ENCODE peak calls at places on chromosomes 5 and 9, in four cellular contexts. N, V, O and K are unnamed samples.

GRCh38 chr9:87327567-87328125 is 170.0 kb upstream of the DAPK1 start:
- DNase-seq in V (no peak), N (no peak), O (no peak), K (peak; percentile 28)

GRCh38 chr5:144104086-144104485 is 66.4 kb downstream of the YIPF5 start:
- DNase-seq in O (no peak), N (no peak), V (no peak), K (no peak)

GRCh38 chr9:14097215-14097614 is 216.7 kb downstream of the NFIB start:
- DNase-seq in N (peak; percentile 27), V (no peak), O (peak; percentile 47), K (no peak)

GRCh38 chr9:129823163-129823933 is 588 bp downstream of the TOR1A start:
- DNase-seq in N (peak; percentile 43), V (peak; percentile 76), O (peak; percentile 27), K (no peak)

GRCh38 chr9:16710888-16711287 is 159.6 kb downstream of the BNC2 start:
- DNase-seq in O (no peak), N (no peak), V (no peak), K (no peak)

GRCh38 chr9:109751253-109751652 is 28.7 kb upstream of the PALM2AKAP2 start:
- DNase-seq in O (peak; percentile 82), N (no peak), V (no peak), K (no peak)

GRCh38 chr5:150507283-150508020 is 479 bp upstream of the NDST1 start:
- DNase-seq in N (no peak), V (no peak), O (no peak), K (no peak)

GRCh38 chr5:175616083-175616482 is 41.8 kb upstream of the HRH2 start:
- DNase-seq in N (no peak), O (no peak), V (no peak), K (no peak)

GRCh38 chr9:137487454-137488329 is 28.6 kb upstream of the NSMF start:
- DNase-seq in V (peak; percentile 74), N (no peak), O (no peak), K (no peak)

GRCh38 chr5:172800088-172800551 is 29.1 kb upstream of the DUSP1 start:
- DNase-seq in O (peak; percentile 98), V (peak; percentile 95), N (peak; percentile 72), K (no peak)

GRCh38 chr5:98765815-98766214 is 7.6 kb upstream of the RGMB start:
- DNase-seq in N (no peak), V (no peak), O (no peak), K (no peak)

GRCh38 chr9:93096811-93097382 is 880 bp downstream of the CARD19 start:
- DNase-seq in N (no peak), O (no peak), V (peak; percentile 77), K (no peak)

GRCh38 chr5:126998201-126998631 is 32.1 kb downstream of the MARCHF3 start:
- DNase-seq in O (peak; percentile 63), V (no peak), N (no peak), K (no peak)

GRCh38 chr5:142280066-142281011 is 44.5 kb downstream of the SPRY4 start:
- DNase-seq in N (no peak), V (peak; percentile 96), O (peak; percentile 79), K (no peak)

GRCh38 chr5:6759401-6759800 is 46.2 kb downstream of the TENT4A start:
- DNase-seq in O (no peak), V (peak; percentile 82), N (peak; percentile 56), K (peak; percentile 11)

GRCh38 chr9:101054657-101055056 is 26.1 kb downstream of the PLPPR1 start:
- DNase-seq in N (no peak), O (no peak), V (no peak), K (no peak)

GRCh38 chr5:108749130-108749861 is 1.6 kb downstream of the FER start:
- DNase-seq in V (peak; percentile 81), O (no peak), N (peak; percentile 45), K (no peak)

GRCh38 chr5:127885176-127885575 is 182.0 kb downstream of the CCDC192 start:
- DNase-seq in O (no peak), N (peak; percentile 90), V (no peak), K (no peak)

GRCh38 chr9:112717669-112718331 is at the start of gene INIP:
- DNase-seq in V (peak; percentile 97), N (peak; percentile 97), O (peak; percentile 95), K (peak; percentile 75)

GRCh38 chr5:138469540-138470321 is 4.5 kb downstream of the EGR1 start:
- DNase-seq in V (peak; percentile 71), O (peak; percentile 91), N (peak; percentile 94), K (no peak)

GRCh38 chr9:109098960-109099308 is 20.8 kb downstream of the TMEM245 start:
- DNase-seq in O (no peak), N (no peak), V (no peak), K (no peak)

GRCh38 chr5:107555425-107556090 is 115.2 kb downstream of the EFNA5 start:
- DNase-seq in O (peak; percentile 69), V (no peak), N (no peak), K (no peak)

GRCh38 chr9:105828596-105829213 is 134.4 kb downstream of the TMEM38B start:
- DNase-seq in V (no peak), O (no peak), N (no peak), K (no peak)

GRCh38 chr5:19880859-19881436 is 107.1 kb downstream of the CDH18 start:
- DNase-seq in O (no peak), V (no peak), N (peak; percentile 12), K (no peak)

GRCh38 chr5:165201364-165202143 is 1696.1 kb downstream of the MAT2B start:
- DNase-seq in O (peak; percentile 70), N (no peak), V (no peak), K (no peak)

GRCh38 chr9:82961504-82962125 is 101.3 kb downstream of the RASEF start:
- DNase-seq in V (peak; percentile 65), N (peak; percentile 80), O (peak; percentile 70), K (peak; percentile 56)

GRCh38 chr5:82023530-82024095 is 51.8 kb downstream of the ATG10 start:
- DNase-seq in V (no peak), O (peak; percentile 44), N (no peak), K (no peak)

GRCh38 chr9:114172981-114173833 is 17.9 kb downstream of the COL27A1 start:
- DNase-seq in O (peak; percentile 61), V (no peak), N (no peak), K (no peak)

GRCh38 chr5:56412601-56413379 is 179.7 kb upstream of the ANKRD55 start:
- DNase-seq in N (no peak), O (no peak), V (no peak), K (no peak)

GRCh38 chr9:38018230-38018963 is 50.6 kb downstream of the SHB start:
- DNase-seq in N (no peak), O (no peak), V (peak; percentile 22), K (no peak)

GRCh38 chr5:131475416-131476045 is 159.5 kb downstream of the RAPGEF6 start:
- DNase-seq in V (peak; percentile 47), O (peak; percentile 25), N (no peak), K (no peak)

GRCh38 chr5:60821488-60822284 is 22.4 kb downstream of the ELOVL7 start:
- DNase-seq in V (no peak), N (no peak), O (no peak), K (no peak)
- H3K4me2 ChIP-seq in V (no peak overlapping the region), N (no peak overlapping the region), O (no peak overlapping the region), K (no peak overlapping the region)

GRCh38 chr5:76705574-76705973 is 10.4 kb upstream of the F2R start:
- DNase-seq in O (no peak), V (no peak), N (no peak), K (no peak)
- H3K4me2 ChIP-seq in O (no peak overlapping the region), V (no peak overlapping the region), N (no peak overlapping the region), K (no peak overlapping the region)

DNA sequence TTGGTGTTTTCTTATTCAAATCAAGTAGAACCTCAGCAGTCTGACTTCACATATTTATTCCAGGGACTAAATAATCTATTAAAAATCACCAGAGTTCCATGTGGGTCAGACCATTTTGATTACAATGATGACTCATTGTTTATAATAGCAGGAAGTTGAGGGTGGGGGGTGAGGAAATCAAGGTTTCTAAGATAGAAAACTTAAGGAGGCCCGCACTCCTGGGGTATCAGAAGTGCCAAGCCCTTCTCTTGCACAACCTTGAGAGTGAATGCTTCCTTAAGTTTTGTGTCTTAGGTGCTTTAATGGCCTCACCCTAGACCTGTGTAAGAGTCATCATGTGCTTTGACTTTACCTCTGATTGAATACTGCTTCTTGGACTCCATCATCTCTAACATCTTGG is 31.9 kb upstream of the NPR3 start:
- DNase-seq in V (no peak), O (peak; percentile 48), N (peak; percentile 33), K (no peak)
- H3K4me2 ChIP-seq in V (no peak overlapping the region), O (no peak overlapping the region), N (peak overlapping the region; percentile 30), K (no peak overlapping the region)

DNA sequence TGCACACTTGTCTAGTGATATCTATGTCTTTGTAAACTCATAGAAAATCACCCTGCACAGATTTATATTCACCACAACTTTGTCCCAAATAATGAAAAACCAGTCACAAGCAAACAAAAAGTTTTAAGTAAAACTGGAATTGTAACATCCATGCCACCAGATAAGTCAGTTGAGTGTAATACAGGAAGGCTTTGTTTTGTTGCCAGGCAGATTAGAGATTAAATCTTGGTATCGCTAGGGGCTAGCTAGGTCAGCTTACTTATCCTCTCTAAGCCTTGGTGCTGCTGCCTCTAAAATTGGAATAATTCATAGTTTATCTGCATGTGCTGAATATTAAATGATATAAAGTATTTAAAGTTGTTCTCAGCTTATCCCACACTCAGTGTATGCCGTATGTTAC is 1062.5 kb downstream of the CDH9 start:
- DNase-seq in V (no peak), N (no peak), O (no peak), K (no peak)
- H3K4me2 ChIP-seq in V (no peak overlapping the region), N (peak overlapping the region; percentile 43), O (no peak overlapping the region), K (no peak overlapping the region)

DNA sequence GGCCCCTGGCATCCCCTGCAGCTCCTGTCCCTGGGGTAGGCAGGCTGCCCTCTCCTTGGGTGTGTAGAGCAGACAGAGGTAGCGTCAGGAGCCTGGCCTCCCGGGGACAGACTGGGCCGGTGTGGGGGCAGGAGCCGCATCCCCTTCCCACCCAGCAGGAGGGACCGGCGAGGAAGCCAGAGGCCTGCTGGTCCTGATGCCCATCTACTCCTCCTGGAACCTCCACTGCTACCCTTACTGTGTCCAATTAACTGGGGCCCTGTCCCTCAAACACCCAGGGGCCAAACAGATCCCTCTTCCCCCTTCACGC is 15.6 kb downstream of the RALGDS start:
- DNase-seq in N (no peak), O (no peak), V (peak; percentile 77), K (no peak)
- H3K4me2 ChIP-seq in N (no peak overlapping the region), O (no peak overlapping the region), V (no peak overlapping the region), K (no peak overlapping the region)

GRCh38 chr9:132141948-132142594 is 19.8 kb upstream of the NTNG2 start:
- DNase-seq in O (no peak), N (peak; percentile 42), V (peak; percentile 77), K (no peak)
- H3K4me2 ChIP-seq in O (peak overlapping the region; percentile 83), N (no peak overlapping the region), V (peak overlapping the region; percentile 29), K (peak overlapping the region; percentile 84)

DNA sequence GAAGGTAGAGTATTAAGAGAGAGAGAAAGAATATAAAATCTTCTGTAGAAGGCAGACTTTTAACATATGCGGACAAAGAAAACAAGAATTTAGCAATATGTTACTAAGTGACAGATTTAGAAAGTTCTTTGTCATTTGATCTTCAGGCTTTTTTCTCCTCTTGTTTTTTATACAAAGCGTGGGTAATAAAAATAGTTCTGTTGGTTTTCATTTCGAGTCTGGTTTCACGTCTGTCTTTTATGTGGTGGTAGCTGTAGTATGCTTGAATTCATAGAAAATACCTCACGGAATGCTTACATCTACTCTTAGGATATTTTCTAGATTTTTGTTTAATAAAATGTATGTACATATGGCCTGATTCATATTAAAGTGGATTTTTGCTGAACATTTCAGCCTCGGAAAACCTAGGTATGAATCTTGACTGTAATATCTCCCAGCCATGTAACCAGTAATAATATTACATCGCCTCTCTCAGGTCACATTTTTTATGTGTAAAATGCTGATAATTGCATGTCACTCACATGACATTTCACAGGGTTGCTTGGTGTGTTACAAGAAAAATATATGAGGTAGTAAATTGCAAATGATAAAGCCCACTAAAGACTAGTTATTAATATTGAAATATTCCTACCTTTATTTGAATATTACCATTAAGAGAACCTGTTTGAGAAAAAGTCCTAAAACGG is 72.5 kb upstream of the TAF11L2 start:
- DNase-seq in N (no peak), O (no peak), V (no peak), K (no peak)
- H3K4me2 ChIP-seq in N (no peak overlapping the region), O (no peak overlapping the region), V (no peak overlapping the region), K (no peak overlapping the region)

GRCh38 chr5:119370521-119370920 is 14.7 kb downstream of the TNFAIP8 start:
- DNase-seq in N (no peak), V (no peak), O (no peak), K (no peak)
- H3K4me2 ChIP-seq in N (no peak overlapping the region), V (no peak overlapping the region), O (no peak overlapping the region), K (no peak overlapping the region)